ENCODE peak calls at places on chromosomes 12 and 14, in seven cellular contexts. One of them, this sample, is unnamed. For H3K27me3, the result is how much of the 10 kb centered on the place peaks cover.

GRCh38 chr12:106332536-106332935 is 25.0 kb upstream of the POLR3B start:
- DNase-seq in AG04450: no peak
- DNase-seq in endodermal cell: no peak
- DNase-seq in upper lobe of left lung: no peak
- DNase-seq in MM.1S: no peak
- DNase-seq in cardiac muscle cell: no peak
- DNase-seq in endothelial cell of umbilical vein: no peak
- DNase-seq in this sample: no peak

GRCh38 chr14:105537580-105538474 is 11.4 kb downstream of the TMEM121 start:
- DNase-seq in MM.1S: peak
- DNase-seq in endodermal cell: peak
- DNase-seq in upper lobe of left lung: peak
- DNase-seq in endothelial cell of umbilical vein: no peak
- DNase-seq in AG04450: no peak
- DNase-seq in cardiac muscle cell: peak
- DNase-seq in this sample: peak

GRCh38 chr12:78402366-78403134 is 462.0 kb upstream of the SYT1 start:
- DNase-seq in MM.1S: no peak
- DNase-seq in endodermal cell: no peak
- DNase-seq in upper lobe of left lung: no peak
- DNase-seq in AG04450: no peak
- DNase-seq in cardiac muscle cell: no peak
- DNase-seq in endothelial cell of umbilical vein: no peak
- DNase-seq in this sample: no peak

GRCh38 chr14:40122978-40123648 is 690.9 kb upstream of the FBXO33 start:
- DNase-seq in cardiac muscle cell: peak
- DNase-seq in upper lobe of left lung: no peak
- DNase-seq in AG04450: no peak
- DNase-seq in MM.1S: no peak
- DNase-seq in endodermal cell: no peak
- DNase-seq in endothelial cell of umbilical vein: no peak
- DNase-seq in this sample: no peak

GRCh38 chr12:4379410-4379809 is at the start of gene FGF23:
- DNase-seq in MM.1S: no peak
- DNase-seq in endodermal cell: peak
- DNase-seq in AG04450: no peak
- DNase-seq in endothelial cell of umbilical vein: peak
- DNase-seq in cardiac muscle cell: peak
- DNase-seq in upper lobe of left lung: no peak
- DNase-seq in this sample: no peak

GRCh38 chr12:108054496-108054895 is 74.6 kb upstream of the WSCD2 start:
- DNase-seq in cardiac muscle cell: no peak
- DNase-seq in upper lobe of left lung: no peak
- DNase-seq in MM.1S: no peak
- DNase-seq in AG04450: no peak
- DNase-seq in endodermal cell: no peak
- DNase-seq in endothelial cell of umbilical vein: no peak
- DNase-seq in this sample: no peak

GRCh38 chr14:22221508-22221907 is 367.5 kb downstream of the DAD1 start:
- DNase-seq in upper lobe of left lung: no peak
- DNase-seq in endothelial cell of umbilical vein: peak
- DNase-seq in AG04450: no peak
- DNase-seq in endodermal cell: no peak
- DNase-seq in cardiac muscle cell: peak
- DNase-seq in MM.1S: peak
- DNase-seq in this sample: no peak

GRCh38 chr14:105153331-105153731 is 15.2 kb downstream of the JAG2 start:
- DNase-seq in MM.1S: no peak
- DNase-seq in endothelial cell of umbilical vein: no peak
- DNase-seq in AG04450: no peak
- DNase-seq in cardiac muscle cell: no peak
- DNase-seq in upper lobe of left lung: no peak
- DNase-seq in endodermal cell: peak
- DNase-seq in this sample: no peak

GRCh38 chr12:47995976-47996375 is 8.3 kb downstream of the COL2A1 start:
- DNase-seq in endodermal cell: no peak
- DNase-seq in upper lobe of left lung: no peak
- DNase-seq in endothelial cell of umbilical vein: peak
- DNase-seq in cardiac muscle cell: peak
- DNase-seq in AG04450: peak
- DNase-seq in MM.1S: no peak
- DNase-seq in this sample: no peak

GRCh38 chr14:61898568-61898967 is 136.3 kb downstream of the SNAPC1 start:
- DNase-seq in endodermal cell: no peak
- DNase-seq in upper lobe of left lung: no peak
- DNase-seq in AG04450: no peak
- DNase-seq in MM.1S: no peak
- DNase-seq in cardiac muscle cell: no peak
- DNase-seq in endothelial cell of umbilical vein: no peak
- DNase-seq in this sample: no peak

GRCh38 chr14:79419571-79420327 is 791.6 kb downstream of the DIO2 start:
- DNase-seq in endodermal cell: no peak
- DNase-seq in upper lobe of left lung: no peak
- DNase-seq in endothelial cell of umbilical vein: no peak
- DNase-seq in cardiac muscle cell: no peak
- DNase-seq in MM.1S: no peak
- DNase-seq in AG04450: no peak
- DNase-seq in this sample: no peak

GRCh38 chr14:31371651-31372050 is 48.7 kb downstream of the HEATR5A start:
- DNase-seq in endodermal cell: no peak
- DNase-seq in upper lobe of left lung: no peak
- DNase-seq in AG04450: no peak
- DNase-seq in MM.1S: no peak
- DNase-seq in cardiac muscle cell: no peak
- DNase-seq in endothelial cell of umbilical vein: no peak
- DNase-seq in this sample: no peak

GRCh38 chr12:117126335-117126734 is 27.1 kb upstream of the TESC start:
- DNase-seq in MM.1S: no peak
- DNase-seq in upper lobe of left lung: no peak
- DNase-seq in cardiac muscle cell: no peak
- DNase-seq in AG04450: no peak
- DNase-seq in endodermal cell: no peak
- DNase-seq in endothelial cell of umbilical vein: no peak
- DNase-seq in this sample: no peak

GRCh38 chr14:90903101-90903500 is 86.9 kb upstream of the TTC7B start:
- DNase-seq in cardiac muscle cell: peak
- DNase-seq in endothelial cell of umbilical vein: peak
- DNase-seq in upper lobe of left lung: peak
- DNase-seq in endodermal cell: peak
- DNase-seq in AG04450: peak
- DNase-seq in MM.1S: peak
- DNase-seq in this sample: peak

GRCh38 chr12:125187148-125187733 is 122.0 kb downstream of the AACS start:
- DNase-seq in upper lobe of left lung: no peak
- DNase-seq in endodermal cell: peak
- DNase-seq in endothelial cell of umbilical vein: no peak
- DNase-seq in cardiac muscle cell: no peak
- DNase-seq in MM.1S: no peak
- DNase-seq in AG04450: no peak
- DNase-seq in this sample: no peak

GRCh38 chr14:20732477-20732876 is 13.2 kb upstream of the EDDM3A start:
- DNase-seq in AG04450: no peak
- DNase-seq in MM.1S: no peak
- DNase-seq in endodermal cell: peak
- DNase-seq in cardiac muscle cell: no peak
- DNase-seq in upper lobe of left lung: no peak
- DNase-seq in endothelial cell of umbilical vein: no peak
- DNase-seq in this sample: no peak

GRCh38 chr14:20734079-20734806 is 11.4 kb upstream of the EDDM3A start:
- DNase-seq in upper lobe of left lung: no peak
- DNase-seq in endothelial cell of umbilical vein: no peak
- DNase-seq in AG04450: no peak
- DNase-seq in cardiac muscle cell: no peak
- DNase-seq in endodermal cell: no peak
- DNase-seq in MM.1S: no peak
- DNase-seq in this sample: no peak

GRCh38 chr14:20732950-20733650 is 12.6 kb upstream of the EDDM3A start:
- DNase-seq in endodermal cell: no peak
- DNase-seq in upper lobe of left lung: peak
- DNase-seq in AG04450: no peak
- DNase-seq in endothelial cell of umbilical vein: no peak
- DNase-seq in cardiac muscle cell: no peak
- DNase-seq in MM.1S: no peak
- DNase-seq in this sample: no peak

DNA sequence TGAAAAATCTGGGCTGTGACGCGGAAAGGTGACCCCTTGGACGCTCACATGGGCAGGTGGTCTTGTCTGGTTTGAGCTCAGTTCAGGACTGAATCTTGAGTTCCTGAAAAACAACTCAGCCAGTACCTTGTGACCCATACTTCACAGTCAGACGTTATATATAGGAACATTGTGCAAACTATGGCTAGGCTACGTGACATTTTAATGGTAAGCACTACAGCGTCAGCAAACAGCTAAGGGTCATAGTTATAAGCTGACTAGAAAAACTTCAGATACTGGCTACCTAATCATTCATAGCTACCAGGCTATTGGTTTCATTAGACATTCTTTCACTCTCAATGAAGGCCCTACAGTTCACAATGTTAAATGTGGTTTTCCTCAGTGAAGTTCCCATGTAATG is 14.8 kb upstream of the EDDM3A start:
- DNase-seq in endodermal cell: no peak
- DNase-seq in upper lobe of left lung: no peak
- DNase-seq in cardiac muscle cell: no peak
- DNase-seq in MM.1S: no peak
- DNase-seq in endothelial cell of umbilical vein: no peak
- DNase-seq in AG04450: no peak
- DNase-seq in this sample: no peak
- H3K27me3 ChIP-seq in endodermal cell: under half
- H3K27me3 ChIP-seq in upper lobe of left lung: under half
- H3K27me3 ChIP-seq in cardiac muscle cell: under half
- H3K27me3 ChIP-seq in MM.1S: under half
- H3K27me3 ChIP-seq in endothelial cell of umbilical vein: under half
- H3K27me3 ChIP-seq in AG04450: under half
- H3K27me3 ChIP-seq in this sample: under half

GRCh38 chr14:68664225-68664681 is 128.6 kb downstream of the ZFP36L1 start:
- DNase-seq in cardiac muscle cell: no peak
- DNase-seq in endothelial cell of umbilical vein: no peak
- DNase-seq in upper lobe of left lung: no peak
- DNase-seq in AG04450: no peak
- DNase-seq in endodermal cell: no peak
- DNase-seq in MM.1S: no peak
- DNase-seq in this sample: no peak
- TF ChIP-seq CTCF in cardiac muscle cell: no peak
- TF ChIP-seq CTCF in endothelial cell of umbilical vein: no peak
- TF ChIP-seq CTCF in upper lobe of left lung: no peak
- TF ChIP-seq CTCF in AG04450: no peak
- TF ChIP-seq CTCF in endodermal cell: peak
- TF ChIP-seq CTCF in MM.1S: no peak
- TF ChIP-seq CTCF in this sample: no peak

GRCh38 chr12:12333407-12333831 is 16.6 kb downstream of the MANSC1 start:
- DNase-seq in endodermal cell: no peak
- DNase-seq in upper lobe of left lung: no peak
- DNase-seq in cardiac muscle cell: peak
- DNase-seq in AG04450: peak
- DNase-seq in endothelial cell of umbilical vein: peak
- DNase-seq in MM.1S: no peak
- DNase-seq in this sample: no peak

GRCh38 chr12:12336049-12336411 is 14.0 kb downstream of the MANSC1 start:
- DNase-seq in MM.1S: no peak
- DNase-seq in AG04450: no peak
- DNase-seq in endothelial cell of umbilical vein: peak
- DNase-seq in cardiac muscle cell: peak
- DNase-seq in upper lobe of left lung: peak
- DNase-seq in endodermal cell: no peak
- DNase-seq in this sample: no peak

GRCh38 chr12:12333980-12334709 is 15.9 kb downstream of the MANSC1 start:
- DNase-seq in endodermal cell: peak
- DNase-seq in upper lobe of left lung: peak
- DNase-seq in AG04450: no peak
- DNase-seq in cardiac muscle cell: peak
- DNase-seq in endothelial cell of umbilical vein: peak
- DNase-seq in MM.1S: peak
- DNase-seq in this sample: peak

GRCh38 chr12:12336511-12336910 is 13.5 kb downstream of the MANSC1 start:
- DNase-seq in AG04450: no peak
- DNase-seq in MM.1S: no peak
- DNase-seq in endodermal cell: no peak
- DNase-seq in cardiac muscle cell: no peak
- DNase-seq in upper lobe of left lung: no peak
- DNase-seq in endothelial cell of umbilical vein: no peak
- DNase-seq in this sample: no peak

GRCh38 chr12:12334710-12335040 is 15.4 kb downstream of the MANSC1 start:
- DNase-seq in endodermal cell: no peak
- DNase-seq in MM.1S: no peak
- DNase-seq in AG04450: no peak
- DNase-seq in endothelial cell of umbilical vein: no peak
- DNase-seq in upper lobe of left lung: no peak
- DNase-seq in cardiac muscle cell: no peak
- DNase-seq in this sample: no peak
- H3K27me3 ChIP-seq in endodermal cell: under half
- H3K27me3 ChIP-seq in MM.1S: under half
- H3K27me3 ChIP-seq in AG04450: under half
- H3K27me3 ChIP-seq in endothelial cell of umbilical vein: under half
- H3K27me3 ChIP-seq in upper lobe of left lung: under half
- H3K27me3 ChIP-seq in cardiac muscle cell: under half
- H3K27me3 ChIP-seq in this sample: under half

DNA sequence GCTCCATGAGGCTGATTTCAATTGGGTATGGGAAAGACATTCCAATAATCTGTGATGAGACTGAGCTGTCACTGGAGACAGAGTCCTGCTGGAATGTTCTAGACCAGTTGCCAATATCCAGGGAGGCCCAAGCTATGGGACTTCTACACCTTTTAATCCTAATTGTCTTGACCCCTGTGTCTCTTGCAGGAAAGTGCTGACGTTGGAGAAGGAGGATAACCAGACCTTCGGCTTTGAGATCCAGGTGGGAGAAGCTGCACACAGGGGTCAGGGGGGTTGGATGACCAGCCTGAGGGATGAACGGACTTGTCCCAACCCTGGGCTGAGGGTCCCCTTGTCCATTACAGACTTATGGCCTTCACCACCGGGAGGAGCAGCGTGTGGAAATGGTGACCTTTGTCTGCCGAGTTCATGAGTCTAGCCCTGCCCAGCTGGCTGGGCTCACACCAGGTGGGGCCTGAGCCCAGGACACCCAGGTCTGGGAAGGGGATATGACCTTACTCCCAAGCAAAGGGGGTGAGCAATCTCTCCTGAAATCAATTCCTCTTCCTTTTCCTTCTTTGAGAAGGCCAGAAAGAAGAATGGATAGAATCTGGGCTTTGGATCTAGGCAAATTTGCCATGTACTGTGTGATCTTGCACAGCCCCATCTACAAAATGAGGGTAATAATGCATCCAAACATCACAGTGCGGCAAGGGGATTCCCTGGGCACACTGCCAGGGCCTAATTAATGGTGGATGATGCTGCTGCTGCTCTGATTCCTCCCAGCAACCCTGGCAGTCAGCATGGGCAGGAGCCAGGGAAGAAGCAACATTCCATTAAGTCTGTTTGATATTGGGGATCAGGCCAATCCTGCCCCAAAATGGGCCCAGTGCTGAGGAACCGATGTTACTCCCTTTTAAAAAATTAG is 4.2 kb downstream of the TAMALIN start:
- DNase-seq in MM.1S: no peak
- DNase-seq in upper lobe of left lung: no peak
- DNase-seq in AG04450: no peak
- DNase-seq in endothelial cell of umbilical vein: no peak
- DNase-seq in endodermal cell: no peak
- DNase-seq in cardiac muscle cell: no peak
- DNase-seq in this sample: no peak
- TF ChIP-seq CTCF in MM.1S: no peak
- TF ChIP-seq CTCF in upper lobe of left lung: no peak
- TF ChIP-seq CTCF in AG04450: no peak
- TF ChIP-seq CTCF in endothelial cell of umbilical vein: no peak
- TF ChIP-seq CTCF in endodermal cell: no peak
- TF ChIP-seq CTCF in cardiac muscle cell: no peak
- TF ChIP-seq CTCF in this sample: no peak

GRCh38 chr14:100786820-100787219 is 39.1 kb upstream of the MEG3 start:
- DNase-seq in upper lobe of left lung: no peak
- DNase-seq in AG04450: no peak
- DNase-seq in endothelial cell of umbilical vein: no peak
- DNase-seq in MM.1S: no peak
- DNase-seq in endodermal cell: no peak
- DNase-seq in cardiac muscle cell: no peak
- DNase-seq in this sample: no peak
- H3K27me3 ChIP-seq in upper lobe of left lung: under half
- H3K27me3 ChIP-seq in AG04450: under half
- H3K27me3 ChIP-seq in endothelial cell of umbilical vein: under half
- H3K27me3 ChIP-seq in MM.1S: under half
- H3K27me3 ChIP-seq in endodermal cell: under half
- H3K27me3 ChIP-seq in cardiac muscle cell: under half
- H3K27me3 ChIP-seq in this sample: under half

This sample was measured in CD8-positive, alpha-beta T cell.